ENCODE peak calls at places on chromosome 22, in eight cellular contexts. O is colonic mucosa, E is iPS DF 19.7, V is left colon, D is K562, T is adipocyte, K is NCI-H187, N is HEK293T. M is an unnamed sample.

GRCh38 chr22:36738416-36739020 is 35.0 kb upstream of the CACNG2 start:
- DNase-seq in O (no peak), E (no peak), V (no peak), D (no peak), T (no peak), K (no peak), N (no peak), M (no peak)

GRCh38 chr22:49622241-49623105 is 205.2 kb downstream of the BRD1 start:
- DNase-seq in O (no peak), E (no peak), V (no peak), D (no peak), T (no peak), K (no peak), N (no peak), M (no peak)

GRCh38 chr22:37229012-37229804 is 14.9 kb downstream of the RAC2 start:
- DNase-seq in O (no peak), E (no peak), V (no peak), D (peak), T (peak), K (no peak), N (no peak), M (no peak)

GRCh38 chr22:22074634-22075381 is 92.2 kb upstream of the TOP3B start:
- DNase-seq in O (no peak), E (no peak), V (no peak), D (no peak), T (peak), K (no peak), N (no peak), M (no peak)

GRCh38 chr22:39994046-39994565 is 648 bp upstream of the FAM83F start:
- DNase-seq in O (no peak), E (no peak), V (peak), D (peak), T (no peak), K (no peak), N (no peak), M (no peak)

GRCh38 chr22:24486501-24486921 is 8.6 kb upstream of the UPB1 start:
- DNase-seq in O (no peak), E (no peak), V (no peak), D (no peak), T (peak), K (no peak), N (no peak), M (no peak)

GRCh38 chr22:17968126-17968525 is 56.2 kb downstream of the MICAL3 start:
- DNase-seq in O (no peak), E (no peak), V (no peak), D (no peak), T (no peak), K (peak), N (no peak), M (peak)

GRCh38 chr22:45164217-45165123 is 745 bp downstream of the NUP50 start:
- DNase-seq in O (peak), E (no peak), V (peak), D (peak), T (peak), K (no peak), N (peak), M (no peak)

GRCh38 chr22:44916281-44917231 is 93.2 kb downstream of the PHF21B start:
- DNase-seq in O (no peak), E (no peak), V (peak), D (no peak), T (no peak), K (no peak), N (no peak), M (no peak)

GRCh38 chr22:33650244-33650643 is 270.0 kb downstream of the LARGE1 start:
- DNase-seq in O (no peak), E (no peak), V (no peak), D (no peak), T (no peak), K (no peak), N (no peak), M (no peak)

GRCh38 chr22:35454416-35455054 is 54.6 kb downstream of the MCM5 start:
- DNase-seq in O (no peak), E (no peak), V (no peak), D (no peak), T (no peak), K (no peak), N (no peak), M (no peak)

GRCh38 chr22:19046719-19047609 is 75.2 kb downstream of the DGCR2 start:
- DNase-seq in O (no peak), E (no peak), V (no peak), D (no peak), T (no peak), K (no peak), N (no peak), M (no peak)

GRCh38 chr22:18048041-18048440 is 23.7 kb upstream of the MICAL3 start:
- DNase-seq in O (no peak), E (no peak), V (no peak), D (no peak), T (no peak), K (no peak), N (no peak), M (no peak)

GRCh38 chr22:38220163-38220562 is 18.4 kb downstream of the MAFF start:
- DNase-seq in O (no peak), E (no peak), V (no peak), D (no peak), T (no peak), K (no peak), N (no peak), M (no peak)

GRCh38 chr22:17380711-17381087 is 11.4 kb downstream of the CECR2 start:
- DNase-seq in O (no peak), E (no peak), V (no peak), D (no peak), T (no peak), K (no peak), N (no peak), M (no peak)